ENCODE peak calls at places on chromosome 12, in eight cellular contexts. One of them, this sample, is unnamed.

GRCh38 chr12:3168775-3169221 is 91.6 kb downstream of the TSPAN9 start:
- DNase-seq in HFFc6: peak; percentile 94
- DNase-seq in HT-29: peak; percentile 11
- DNase-seq in astrocyte of the spinal cord: peak; percentile 96
- DNase-seq in NAMALWA: no peak
- DNase-seq in fibroblast of lung: peak; percentile 98
- DNase-seq in activated T-cell treated with anti-CD3 and anti-CD28 coated beads, Interleukin-2, amount 50 U/mL, for 72 hours: peak; percentile 76
- DNase-seq in thoracic aorta: peak; percentile 32
- DNase-seq in this sample: peak; percentile 95

GRCh38 chr12:111636209-111636928 is 37.3 kb upstream of the ATXN2 start:
- DNase-seq in NAMALWA: no peak
- DNase-seq in HT-29: no peak
- DNase-seq in fibroblast of lung: peak; percentile 82
- DNase-seq in activated T-cell treated with anti-CD3 and anti-CD28 coated beads, Interleukin-2, amount 50 U/mL, for 72 hours: no peak
- DNase-seq in HFFc6: peak; percentile 53
- DNase-seq in astrocyte of the spinal cord: peak; percentile 64
- DNase-seq in thoracic aorta: peak; percentile 5
- DNase-seq in this sample: peak; percentile 94

GRCh38 chr12:65830305-65830704 is 6.0 kb downstream of the HMGA2 start:
- DNase-seq in astrocyte of the spinal cord: peak; percentile 59
- DNase-seq in thoracic aorta: no peak
- DNase-seq in activated T-cell treated with anti-CD3 and anti-CD28 coated beads, Interleukin-2, amount 50 U/mL, for 72 hours: no peak
- DNase-seq in HFFc6: no peak
- DNase-seq in HT-29: no peak
- DNase-seq in NAMALWA: no peak
- DNase-seq in fibroblast of lung: peak; percentile 28
- DNase-seq in this sample: no peak

GRCh38 chr12:115942346-115942745 is 335.1 kb downstream of the MED13L start:
- DNase-seq in activated T-cell treated with anti-CD3 and anti-CD28 coated beads, Interleukin-2, amount 50 U/mL, for 72 hours: no peak
- DNase-seq in NAMALWA: no peak
- DNase-seq in thoracic aorta: no peak
- DNase-seq in HT-29: no peak
- DNase-seq in HFFc6: no peak
- DNase-seq in fibroblast of lung: no peak
- DNase-seq in astrocyte of the spinal cord: no peak
- DNase-seq in this sample: no peak

GRCh38 chr12:116009805-116010204 is 267.7 kb downstream of the MED13L start:
- DNase-seq in astrocyte of the spinal cord: no peak
- DNase-seq in fibroblast of lung: no peak
- DNase-seq in thoracic aorta: no peak
- DNase-seq in HFFc6: no peak
- DNase-seq in NAMALWA: peak; percentile 5
- DNase-seq in HT-29: peak; percentile 21
- DNase-seq in activated T-cell treated with anti-CD3 and anti-CD28 coated beads, Interleukin-2, amount 50 U/mL, for 72 hours: no peak
- DNase-seq in this sample: no peak

GRCh38 chr12:59142175-59142574 is 221.9 kb upstream of the LRIG3 start:
- DNase-seq in astrocyte of the spinal cord: no peak
- DNase-seq in HFFc6: no peak
- DNase-seq in HT-29: no peak
- DNase-seq in NAMALWA: no peak
- DNase-seq in fibroblast of lung: no peak
- DNase-seq in thoracic aorta: no peak
- DNase-seq in activated T-cell treated with anti-CD3 and anti-CD28 coated beads, Interleukin-2, amount 50 U/mL, for 72 hours: no peak
- DNase-seq in this sample: no peak

GRCh38 chr12:46585854-46586621 is 213.5 kb upstream of the SLC38A2 start:
- DNase-seq in fibroblast of lung: peak; percentile 87
- DNase-seq in thoracic aorta: no peak
- DNase-seq in NAMALWA: no peak
- DNase-seq in HT-29: peak; percentile 89
- DNase-seq in astrocyte of the spinal cord: peak; percentile 88
- DNase-seq in activated T-cell treated with anti-CD3 and anti-CD28 coated beads, Interleukin-2, amount 50 U/mL, for 72 hours: peak; percentile 31
- DNase-seq in HFFc6: peak; percentile 38
- DNase-seq in this sample: peak; percentile 46

GRCh38 chr12:88958961-88959360 is 378.7 kb upstream of the KITLG start:
- DNase-seq in thoracic aorta: no peak
- DNase-seq in HT-29: no peak
- DNase-seq in fibroblast of lung: no peak
- DNase-seq in astrocyte of the spinal cord: no peak
- DNase-seq in HFFc6: no peak
- DNase-seq in NAMALWA: no peak
- DNase-seq in activated T-cell treated with anti-CD3 and anti-CD28 coated beads, Interleukin-2, amount 50 U/mL, for 72 hours: no peak
- DNase-seq in this sample: no peak

GRCh38 chr12:2944401-2945047 is 14.7 kb upstream of the TEAD4 start:
- DNase-seq in HT-29: peak; percentile 85
- DNase-seq in thoracic aorta: no peak
- DNase-seq in activated T-cell treated with anti-CD3 and anti-CD28 coated beads, Interleukin-2, amount 50 U/mL, for 72 hours: peak; percentile 77
- DNase-seq in NAMALWA: peak; percentile 68
- DNase-seq in astrocyte of the spinal cord: peak; percentile 23
- DNase-seq in HFFc6: no peak
- DNase-seq in fibroblast of lung: no peak
- DNase-seq in this sample: peak; percentile 56

GRCh38 chr12:6974180-6974579 is 3.5 kb downstream of the EMG1 start:
- DNase-seq in thoracic aorta: no peak
- DNase-seq in activated T-cell treated with anti-CD3 and anti-CD28 coated beads, Interleukin-2, amount 50 U/mL, for 72 hours: no peak
- DNase-seq in NAMALWA: no peak
- DNase-seq in astrocyte of the spinal cord: no peak
- DNase-seq in fibroblast of lung: no peak
- DNase-seq in HFFc6: no peak
- DNase-seq in HT-29: no peak
- DNase-seq in this sample: no peak

This sample was measured in astrocyte of the hippocampus.